ENCODE peak calls at places on chromosome 2, in ten cellular contexts. Z is ascending aorta; I is WTC11; P is AG09319; H is AG09309; Y is CD8-positive, alpha-beta T cell; D is lung; M is mammary epithelial cell; K is cardiac muscle cell; L is RWPE1. Q is an unnamed sample.

GRCh38 chr2:46034535-46034934 is 262.7 kb upstream of the EPAS1 start:
- DNase-seq in Z (no peak), I (no peak), P (no peak), H (no peak), Y (no peak), D (no peak), M (no peak), K (no peak), L (no peak), Q (no peak)

GRCh38 chr2:142741764-142742269 is 135.6 kb upstream of the KYNU start:
- DNase-seq in Z (no peak), I (no peak), P (no peak), H (no peak), Y (no peak), D (no peak), M (peak), K (no peak), L (no peak), Q (no peak)

GRCh38 chr2:8465560-8465959 is 216.3 kb upstream of the ID2 start:
- DNase-seq in Z (peak), I (no peak), P (no peak), H (no peak), Y (no peak), D (no peak), M (no peak), K (no peak), L (no peak), Q (no peak)

GRCh38 chr2:221961561-221961960 is 337.2 kb downstream of the PAX3 start:
- DNase-seq in Z (no peak), I (no peak), P (no peak), H (no peak), Y (no peak), D (no peak), M (no peak), K (no peak), L (no peak), Q (no peak)

GRCh38 chr2:162403884-162404283 is 60.0 kb downstream of the GCA start:
- DNase-seq in Z (no peak), I (no peak), P (no peak), H (no peak), Y (no peak), D (no peak), M (peak), K (no peak), L (peak), Q (no peak)

GRCh38 chr2:42368817-42369550 is 8.0 kb upstream of the COX7A2L start:
- DNase-seq in Z (no peak), I (no peak), P (no peak), H (no peak), Y (no peak), D (no peak), M (no peak), K (no peak), L (no peak), Q (no peak)

GRCh38 chr2:128232965-128233789 is 85.5 kb downstream of the HS6ST1 start:
- DNase-seq in Z (peak), I (peak), P (peak), H (peak), Y (peak), D (peak), M (peak), K (peak), L (peak), Q (peak)

GRCh38 chr2:96985181-96985580 is 1.2 kb downstream of the FAM178B start:
- DNase-seq in Z (no peak), I (peak), P (no peak), H (no peak), Y (no peak), D (no peak), M (no peak), K (no peak), L (no peak), Q (no peak)

GRCh38 chr2:235511187-235511661 is 17.4 kb downstream of the AGAP1 start:
- DNase-seq in Z (no peak), I (no peak), P (no peak), H (peak), Y (no peak), D (peak), M (peak), K (peak), L (peak), Q (peak)

GRCh38 chr2:127857494-127857818 is 499 bp downstream of the POLR2D start:
- DNase-seq in Z (no peak), I (peak), P (no peak), H (no peak), Y (no peak), D (no peak), M (peak), K (no peak), L (peak), Q (no peak)

GRCh38 chr2:176473177-176473576 is 203.9 kb downstream of the MTX2 start:
- DNase-seq in Z (no peak), I (no peak), P (no peak), H (no peak), Y (no peak), D (peak), M (peak), K (no peak), L (peak), Q (no peak)

GRCh38 chr2:229446316-229446715 is 175.2 kb upstream of the PID1 start:
- DNase-seq in Z (no peak), I (no peak), P (no peak), H (no peak), Y (no peak), D (no peak), M (no peak), K (no peak), L (no peak), Q (no peak)

GRCh38 chr2:161123531-161124030 is 36.6 kb upstream of the TANK start:
- DNase-seq in Z (no peak), I (no peak), P (no peak), H (no peak), Y (no peak), D (no peak), M (peak), K (no peak), L (peak), Q (no peak)

GRCh38 chr2:144508162-144508765 is 11.7 kb downstream of the ZEB2 start:
- DNase-seq in Z (no peak), I (no peak), P (no peak), H (no peak), Y (no peak), D (no peak), M (no peak), K (no peak), L (no peak), Q (no peak)

GRCh38 chr2:62412347-62412742 is 93.7 kb downstream of the TMEM17 start:
- DNase-seq in Z (no peak), I (no peak), P (no peak), H (no peak), Y (no peak), D (no peak), M (peak), K (no peak), L (peak), Q (no peak)

GRCh38 chr2:121860033-121860810 is 104.8 kb downstream of the TSN start:
- DNase-seq in Z (no peak), I (no peak), P (peak), H (peak), Y (no peak), D (no peak), M (peak), K (no peak), L (peak), Q (peak)

GRCh38 chr2:150374562-150374961 is 112.9 kb downstream of the RND3 start:
- DNase-seq in Z (no peak), I (no peak), P (no peak), H (no peak), Y (no peak), D (no peak), M (no peak), K (no peak), L (no peak), Q (no peak)

GRCh38 chr2:63875143-63875542 is 33.4 kb downstream of the UGP2 start:
- DNase-seq in Z (no peak), I (no peak), P (peak), H (no peak), Y (no peak), D (no peak), M (peak), K (no peak), L (peak), Q (no peak)

GRCh38 chr2:155372969-155373368 is 674.5 kb downstream of the KCNJ3 start:
- DNase-seq in Z (no peak), I (no peak), P (no peak), H (no peak), Y (no peak), D (no peak), M (peak), K (peak), L (no peak), Q (peak)

GRCh38 chr2:208092093-208092832 is 32.1 kb downstream of the CRYGD start:
- DNase-seq in Z (no peak), I (no peak), P (no peak), H (no peak), Y (no peak), D (no peak), M (no peak), K (no peak), L (no peak), Q (no peak)

GRCh38 chr2:33531345-33532059 is 55.1 kb downstream of the RASGRP3 start:
- DNase-seq in Z (no peak), I (no peak), P (no peak), H (no peak), Y (no peak), D (no peak), M (no peak), K (no peak), L (no peak), Q (no peak)

GRCh38 chr2:227780981-227781630 is 32.5 kb upstream of the CCL20 start:
- DNase-seq in Z (peak), I (no peak), P (no peak), H (no peak), Y (no peak), D (no peak), M (no peak), K (no peak), L (no peak), Q (no peak)

GRCh38 chr2:79734518-79734917 is 221.7 kb downstream of the CTNNA2 start:
- DNase-seq in Z (no peak), I (no peak), P (no peak), H (no peak), Y (no peak), D (no peak), M (no peak), K (no peak), L (no peak), Q (no peak)

GRCh38 chr2:98893871-98894270 is 42.2 kb downstream of the CRACDL start:
- DNase-seq in Z (peak), I (no peak), P (no peak), H (no peak), Y (no peak), D (no peak), M (no peak), K (no peak), L (no peak), Q (no peak)

GRCh38 chr2:127023504-127023903 is 83.5 kb downstream of the BIN1 start:
- DNase-seq in Z (no peak), I (no peak), P (no peak), H (no peak), Y (no peak), D (no peak), M (no peak), K (no peak), L (no peak), Q (no peak)

GRCh38 chr2:58135861-58136260 is 89.3 kb downstream of the VRK2 start:
- DNase-seq in Z (no peak), I (no peak), P (no peak), H (no peak), Y (no peak), D (no peak), M (no peak), K (no peak), L (no peak), Q (no peak)

GRCh38 chr2:60028819-60029218 is 524.6 kb downstream of the BCL11A start:
- DNase-seq in Z (no peak), I (no peak), P (no peak), H (no peak), Y (no peak), D (no peak), M (peak), K (no peak), L (peak), Q (no peak)

GRCh38 chr2:23380562-23381065 is 4.4 kb upstream of the KLHL29 start:
- DNase-seq in Z (no peak), I (no peak), P (no peak), H (no peak), Y (no peak), D (peak), M (no peak), K (no peak), L (no peak), Q (peak)

GRCh38 chr2:53286336-53286735 is 481.3 kb upstream of the CHAC2 start:
- DNase-seq in Z (no peak), I (no peak), P (no peak), H (no peak), Y (no peak), D (no peak), M (peak), K (no peak), L (no peak), Q (no peak)

GRCh38 chr2:174174741-174175140 is 73.6 kb downstream of the OLA1 start:
- DNase-seq in Z (no peak), I (no peak), P (no peak), H (no peak), Y (no peak), D (no peak), M (no peak), K (no peak), L (no peak), Q (no peak)

GRCh38 chr2:60450488-60450887 is 103.0 kb downstream of the BCL11A start:
- DNase-seq in Z (no peak), I (no peak), P (no peak), H (no peak), Y (no peak), D (no peak), M (no peak), K (no peak), L (no peak), Q (no peak)

GRCh38 chr2:196927318-196928225 is 1.1 kb upstream of the PGAP1 start:
- DNase-seq in Z (no peak), I (no peak), P (peak), H (peak), Y (no peak), D (no peak), M (peak), K (no peak), L (peak), Q (peak)

GRCh38 chr2:70686577-70687460 is 81.2 kb downstream of the ADD2 start:
- DNase-seq in Z (peak), I (peak), P (no peak), H (peak), Y (no peak), D (no peak), M (peak), K (peak), L (peak), Q (no peak)

GRCh38 chr2:187976667-187977333 is 314.9 kb upstream of the GULP1 start:
- DNase-seq in Z (no peak), I (no peak), P (no peak), H (no peak), Y (no peak), D (no peak), M (no peak), K (no peak), L (no peak), Q (no peak)

GRCh38 chr2:219003267-219003634 is 10.0 kb upstream of the CRYBA2 start:
- DNase-seq in Z (no peak), I (no peak), P (no peak), H (no peak), Y (no peak), D (no peak), M (no peak), K (no peak), L (no peak), Q (no peak)

GRCh38 chr2:219001577-219002394 is 8.6 kb upstream of the CRYBA2 start:
- DNase-seq in Z (no peak), I (peak), P (no peak), H (no peak), Y (no peak), D (peak), M (peak), K (no peak), L (peak), Q (no peak)

GRCh38 chr2:219003979-219004378 is 10.8 kb upstream of the CRYBA2 start:
- DNase-seq in Z (no peak), I (no peak), P (no peak), H (no peak), Y (no peak), D (no peak), M (no peak), K (no peak), L (no peak), Q (no peak)

GRCh38 chr2:219001100-219001576 is 7.9 kb upstream of the CRYBA2 start:
- DNase-seq in Z (no peak), I (no peak), P (no peak), H (no peak), Y (no peak), D (no peak), M (no peak), K (no peak), L (no peak), Q (no peak)

GRCh38 chr2:219002395-219003266 is 9.4 kb upstream of the CRYBA2 start:
- DNase-seq in Z (no peak), I (peak), P (no peak), H (no peak), Y (no peak), D (peak), M (peak), K (peak), L (no peak), Q (no peak)
- TF ChIP-seq CTCF in Z (peak), I (peak), P (peak), H (peak), Y (peak), D (no peak), M (peak), K (peak), L (peak), Q (peak)

DNA sequence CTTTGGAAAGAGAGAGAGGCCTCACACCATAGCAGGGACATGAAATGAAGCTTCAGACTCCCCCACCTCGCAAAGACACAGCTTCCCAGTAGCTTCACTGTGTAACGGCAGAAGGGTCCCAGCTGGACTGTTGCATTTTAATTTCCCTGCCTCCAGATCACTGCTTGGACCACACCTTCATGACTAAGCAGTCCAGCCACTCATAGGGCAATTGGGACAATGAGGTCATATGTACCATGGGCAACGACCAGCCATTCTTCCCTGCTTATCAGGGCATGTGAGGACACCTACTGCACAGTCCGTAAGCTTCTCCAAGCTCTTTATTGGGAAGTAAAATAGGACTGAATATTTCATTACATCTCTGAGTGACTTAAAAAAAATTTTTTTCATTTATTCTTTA is 183.0 kb downstream of the MREG start:
- DNase-seq in Z (peak), I (no peak), P (no peak), H (no peak), Y (no peak), D (peak), M (peak), K (no peak), L (peak), Q (no peak)
- TF ChIP-seq CTCF in Z (no peak), I (no peak), P (no peak), H (no peak), Y (no peak), D (no peak), M (no peak), K (no peak), L (no peak), Q (peak)

DNA sequence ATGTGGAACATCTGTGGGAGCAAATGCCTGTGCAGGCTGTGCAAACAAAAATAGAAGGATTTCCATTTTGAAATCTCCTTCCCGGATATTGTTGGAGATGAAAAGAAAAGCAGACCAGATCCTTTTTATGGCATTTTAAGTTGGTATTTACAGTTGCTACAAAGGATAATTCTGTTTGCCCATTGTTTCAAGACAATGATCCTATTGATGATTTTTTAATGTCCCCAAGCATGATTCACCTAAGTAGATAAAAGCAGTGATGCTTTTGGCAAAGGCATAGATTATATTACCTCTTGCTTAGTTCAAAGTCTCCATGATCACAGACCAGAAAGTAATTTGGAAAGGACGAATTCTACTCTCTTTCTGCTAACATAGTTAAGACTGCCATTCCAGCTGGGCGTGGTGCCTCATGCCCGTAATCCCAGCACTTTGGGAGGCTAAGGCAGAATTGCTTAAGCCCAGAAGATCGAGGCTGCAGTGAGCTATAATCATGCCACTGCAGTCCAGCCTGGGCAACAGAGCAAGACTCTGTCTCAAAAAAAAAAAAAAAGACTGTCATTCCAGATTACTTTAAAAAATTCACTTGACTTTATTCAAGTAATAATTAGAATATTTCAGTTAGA is 209.6 kb upstream of the SLC39A10 start:
- DNase-seq in Z (no peak), I (no peak), P (no peak), H (no peak), Y (no peak), D (no peak), M (no peak), K (no peak), L (no peak), Q (no peak)
- TF ChIP-seq CTCF in Z (no peak), I (no peak), P (no peak), H (no peak), Y (no peak), D (no peak), M (no peak), K (no peak), L (no peak), Q (no peak)

DNA sequence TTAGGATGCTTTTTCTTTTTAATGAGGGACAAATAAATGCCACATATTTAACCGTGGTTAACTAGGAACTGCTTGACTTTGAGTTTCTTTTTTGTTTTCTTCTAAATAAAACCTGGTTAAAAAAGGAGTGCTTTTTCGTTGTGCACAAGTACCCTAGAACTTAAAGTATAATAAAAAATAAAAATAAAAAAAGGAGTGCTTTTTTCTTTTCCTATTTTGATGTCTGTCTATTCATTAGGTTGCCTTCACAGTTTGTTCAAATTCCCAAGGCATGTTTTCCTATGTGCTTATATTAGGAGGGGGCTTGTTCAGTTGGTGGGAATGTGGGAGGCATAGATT is 4.4 kb downstream of the FOSL2 start:
- DNase-seq in Z (no peak), I (no peak), P (no peak), H (no peak), Y (no peak), D (no peak), M (no peak), K (no peak), L (no peak), Q (no peak)
- TF ChIP-seq CTCF in Z (no peak), I (peak), P (no peak), H (no peak), Y (no peak), D (no peak), M (no peak), K (no peak), L (no peak), Q (no peak)

DNA sequence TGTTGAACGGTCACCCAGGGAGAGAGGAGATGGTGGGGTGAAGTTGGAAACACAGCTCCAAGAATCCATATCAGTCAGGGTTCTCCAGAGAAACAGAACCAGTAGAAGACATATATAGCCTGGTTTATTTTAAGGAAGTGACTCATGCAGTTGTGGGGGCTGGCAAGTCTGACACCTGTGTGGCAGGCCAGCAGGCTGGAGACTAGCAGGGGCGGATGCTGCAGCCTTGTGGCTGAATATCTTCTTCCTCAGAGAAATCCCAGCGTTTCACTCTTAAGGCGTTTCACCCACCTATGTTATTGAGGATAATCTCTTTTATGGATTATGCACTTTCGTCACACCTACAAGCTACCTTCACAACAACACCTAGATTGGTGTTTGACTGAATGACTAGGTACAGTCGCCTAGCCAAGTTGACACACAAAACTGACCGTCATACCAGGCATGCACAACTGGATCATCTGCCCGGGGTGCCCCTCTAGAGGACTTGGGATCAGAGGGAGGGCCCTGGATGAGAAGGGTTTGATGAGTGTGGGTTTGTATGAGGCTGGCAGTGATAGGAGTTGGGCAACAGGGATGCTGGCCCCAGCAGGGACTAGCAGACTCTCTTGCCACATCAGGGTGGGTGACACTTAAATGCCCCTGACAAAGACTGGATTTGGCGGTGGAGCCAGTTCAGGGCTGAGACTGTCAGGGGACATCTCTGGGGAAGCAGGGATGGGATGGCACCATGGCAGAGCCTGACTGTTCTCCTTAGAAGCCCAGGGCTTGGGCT is 23.4 kb downstream of the MROH2A start:
- DNase-seq in Z (no peak), I (no peak), P (no peak), H (no peak), Y (no peak), D (peak), M (peak), K (no peak), L (peak), Q (no peak)
- TF ChIP-seq CTCF in Z (no peak), I (no peak), P (no peak), H (no peak), Y (no peak), D (no peak), M (no peak), K (no peak), L (no peak), Q (no peak)

Q was measured in epithelial cell of proximal tubule.